ENCODE peak calls at places on chromosomes 2 and 18, in four cellular contexts. One of them, this sample, is unnamed.

GRCh38 chr2:108536133-108536780 is 2.0 kb downstream of the LIMS1 start:
- DNase-seq in small intestine: no peak
- DNase-seq in stimulated activated CD4-positive, alpha-beta T cell treated with anti-CD3 and anti-CD28 coated beads, TNF-alpha, amount 100 ng/mL, for 24 hours: no peak
- DNase-seq in HAP-1: no peak
- DNase-seq in this sample: no peak

GRCh38 chr18:42929857-42930256 is 185.6 kb downstream of the RIT2 start:
- DNase-seq in small intestine: no peak
- DNase-seq in stimulated activated CD4-positive, alpha-beta T cell treated with anti-CD3 and anti-CD28 coated beads, TNF-alpha, amount 100 ng/mL, for 24 hours: no peak
- DNase-seq in HAP-1: no peak
- DNase-seq in this sample: no peak

GRCh38 chr18:75790821-75791220 is 363.3 kb upstream of the SMIM21 start:
- DNase-seq in small intestine: no peak
- DNase-seq in stimulated activated CD4-positive, alpha-beta T cell treated with anti-CD3 and anti-CD28 coated beads, TNF-alpha, amount 100 ng/mL, for 24 hours: no peak
- DNase-seq in HAP-1: no peak
- DNase-seq in this sample: no peak

GRCh38 chr2:38076710-38077430 is 919 bp upstream of the CYP1B1 start:
- DNase-seq in small intestine: peak
- DNase-seq in stimulated activated CD4-positive, alpha-beta T cell treated with anti-CD3 and anti-CD28 coated beads, TNF-alpha, amount 100 ng/mL, for 24 hours: peak
- DNase-seq in HAP-1: peak
- DNase-seq in this sample: peak

GRCh38 chr2:241033994-241034393 is 35.6 kb downstream of the SNED1 start:
- DNase-seq in small intestine: no peak
- DNase-seq in stimulated activated CD4-positive, alpha-beta T cell treated with anti-CD3 and anti-CD28 coated beads, TNF-alpha, amount 100 ng/mL, for 24 hours: no peak
- DNase-seq in HAP-1: no peak
- DNase-seq in this sample: no peak

GRCh38 chr2:15986644-15987043 is 46.3 kb downstream of the MYCN start:
- DNase-seq in small intestine: no peak
- DNase-seq in stimulated activated CD4-positive, alpha-beta T cell treated with anti-CD3 and anti-CD28 coated beads, TNF-alpha, amount 100 ng/mL, for 24 hours: no peak
- DNase-seq in HAP-1: no peak
- DNase-seq in this sample: no peak

GRCh38 chr18:30748541-30748940 is 294.0 kb downstream of the DSC3 start:
- DNase-seq in small intestine: no peak
- DNase-seq in stimulated activated CD4-positive, alpha-beta T cell treated with anti-CD3 and anti-CD28 coated beads, TNF-alpha, amount 100 ng/mL, for 24 hours: no peak
- DNase-seq in HAP-1: no peak
- DNase-seq in this sample: no peak

GRCh38 chr2:194602750-194603149 is 1054.3 kb upstream of the SLC39A10 start:
- DNase-seq in small intestine: peak
- DNase-seq in stimulated activated CD4-positive, alpha-beta T cell treated with anti-CD3 and anti-CD28 coated beads, TNF-alpha, amount 100 ng/mL, for 24 hours: no peak
- DNase-seq in HAP-1: no peak
- DNase-seq in this sample: no peak

GRCh38 chr2:45636013-45636412 is 15.5 kb upstream of the PRKCE start:
- DNase-seq in small intestine: no peak
- DNase-seq in stimulated activated CD4-positive, alpha-beta T cell treated with anti-CD3 and anti-CD28 coated beads, TNF-alpha, amount 100 ng/mL, for 24 hours: no peak
- DNase-seq in HAP-1: no peak
- DNase-seq in this sample: no peak

GRCh38 chr2:37526323-37526722 is 145.1 kb downstream of the CDC42EP3 start:
- DNase-seq in small intestine: no peak
- DNase-seq in stimulated activated CD4-positive, alpha-beta T cell treated with anti-CD3 and anti-CD28 coated beads, TNF-alpha, amount 100 ng/mL, for 24 hours: no peak
- DNase-seq in HAP-1: no peak
- DNase-seq in this sample: no peak

GRCh38 chr2:233422050-233422639 is 67.9 kb downstream of the DGKD start:
- DNase-seq in small intestine: peak
- DNase-seq in stimulated activated CD4-positive, alpha-beta T cell treated with anti-CD3 and anti-CD28 coated beads, TNF-alpha, amount 100 ng/mL, for 24 hours: no peak
- DNase-seq in HAP-1: no peak
- DNase-seq in this sample: peak

GRCh38 chr18:24584777-24585176 is 124.3 kb downstream of the HRH4 start:
- DNase-seq in small intestine: no peak
- DNase-seq in stimulated activated CD4-positive, alpha-beta T cell treated with anti-CD3 and anti-CD28 coated beads, TNF-alpha, amount 100 ng/mL, for 24 hours: no peak
- DNase-seq in HAP-1: no peak
- DNase-seq in this sample: no peak

GRCh38 chr2:241857041-241857541 is 1.6 kb downstream of the PDCD1 start:
- DNase-seq in small intestine: no peak
- DNase-seq in stimulated activated CD4-positive, alpha-beta T cell treated with anti-CD3 and anti-CD28 coated beads, TNF-alpha, amount 100 ng/mL, for 24 hours: no peak
- DNase-seq in HAP-1: no peak
- DNase-seq in this sample: no peak

GRCh38 chr2:1170241-1170640 is 219.6 kb downstream of the SNTG2 start:
- DNase-seq in small intestine: no peak
- DNase-seq in stimulated activated CD4-positive, alpha-beta T cell treated with anti-CD3 and anti-CD28 coated beads, TNF-alpha, amount 100 ng/mL, for 24 hours: no peak
- DNase-seq in HAP-1: no peak
- DNase-seq in this sample: no peak

GRCh38 chr2:1755436-1756191 is 11.3 kb upstream of the PXDN start:
- DNase-seq in small intestine: no peak
- DNase-seq in stimulated activated CD4-positive, alpha-beta T cell treated with anti-CD3 and anti-CD28 coated beads, TNF-alpha, amount 100 ng/mL, for 24 hours: no peak
- DNase-seq in HAP-1: no peak
- DNase-seq in this sample: peak

GRCh38 chr2:151886235-151886634 is 58.0 kb upstream of the ARL5A start:
- DNase-seq in small intestine: no peak
- DNase-seq in stimulated activated CD4-positive, alpha-beta T cell treated with anti-CD3 and anti-CD28 coated beads, TNF-alpha, amount 100 ng/mL, for 24 hours: no peak
- DNase-seq in HAP-1: no peak
- DNase-seq in this sample: no peak

GRCh38 chr2:207115715-207116364 is 49.9 kb downstream of the KLF7 start:
- DNase-seq in small intestine: no peak
- DNase-seq in stimulated activated CD4-positive, alpha-beta T cell treated with anti-CD3 and anti-CD28 coated beads, TNF-alpha, amount 100 ng/mL, for 24 hours: no peak
- DNase-seq in HAP-1: no peak
- DNase-seq in this sample: no peak

This sample was measured in colonic mucosa.